ENCODE peak calls at places on chromosomes 6 and 20, in nine cellular contexts. K, N, J, R, U, S, Y, M and I are unnamed samples.

GRCh38 chr6:153208706-153209105 is 77.6 kb upstream of the RGS17 start:
- DNase-seq in N (no peak), R (no peak), J (no peak), S (peak; percentile 43), Y (no peak), U (no peak), K (no peak), M (no peak), I (no peak)

GRCh38 chr6:83597511-83597910 is 85.2 kb downstream of the PRSS35 start:
- DNase-seq in R (no peak), K (no peak), S (no peak), U (no peak), N (no peak), Y (no peak), M (no peak), J (no peak), I (no peak)

GRCh38 chr6:37550436-37550835 is 50.7 kb upstream of the CCDC167 start:
- DNase-seq in N (no peak), K (peak; percentile 78), J (no peak), S (no peak), M (no peak), Y (no peak), R (peak; percentile 37), U (peak; percentile 63), I (no peak)

GRCh38 chr6:25709761-25710160 is 44.8 kb upstream of the SLC17A4 start:
- DNase-seq in J (no peak), Y (no peak), K (no peak), M (no peak), S (no peak), U (no peak), N (no peak), R (no peak), I (no peak)

GRCh38 chr6:17724341-17724740 is 17.6 kb upstream of the NUP153 start:
- DNase-seq in U (peak; percentile 16), S (no peak), N (no peak), M (no peak), J (no peak), K (no peak), Y (no peak), R (no peak), I (no peak)

GRCh38 chr6:88908598-88909548 is 54.5 kb downstream of the RNGTT start:
- DNase-seq in K (no peak), U (peak; percentile 11), N (no peak), R (peak; percentile 16), Y (no peak), S (peak; percentile 29), J (no peak), M (no peak), I (peak; percentile 8)

GRCh38 chr20:36493013-36493800 is 48.1 kb upstream of the MYL9 start:
- DNase-seq in N (no peak), Y (no peak), K (no peak), M (peak; percentile 26), R (no peak), U (no peak), J (peak; percentile 66), S (no peak), I (no peak)

GRCh38 chr20:16846011-16846410 is 97.9 kb downstream of the OTOR start:
- DNase-seq in M (no peak), S (no peak), N (no peak), K (no peak), J (no peak), U (no peak), R (no peak), Y (no peak), I (no peak)

GRCh38 chr20:1669304-1669703 is 11.7 kb upstream of the SIRPG start:
- DNase-seq in Y (no peak), S (peak; percentile 54), J (no peak), M (no peak), U (peak; percentile 16), R (no peak), K (no peak), N (no peak), I (no peak)

GRCh38 chr20:57772349-57772964 is 62.6 kb upstream of the PMEPA1 start:
- DNase-seq in U (peak; percentile 64), Y (peak; percentile 49), J (peak; percentile 46), R (peak; percentile 47), M (no peak), N (no peak), S (no peak), K (peak; percentile 34), I (no peak)

GRCh38 chr6:11428895-11429294 is 108.7 kb upstream of the TMEM170B start:
- DNase-seq in U (peak; percentile 92), M (no peak), Y (no peak), K (peak; percentile 74), R (peak; percentile 65), N (no peak), J (peak; percentile 43), S (no peak), I (no peak)

GRCh38 chr6:119034827-119035458 is 43.5 kb downstream of the FAM184A start:
- DNase-seq in Y (no peak), M (no peak), R (peak; percentile 15), N (no peak), S (no peak), U (peak; percentile 34), J (no peak), K (peak; percentile 34), I (no peak)

GRCh38 chr20:46206025-46206424 is 87.9 kb downstream of the CD40 start:
- DNase-seq in J (peak; percentile 97), M (peak; percentile 29), K (peak; percentile 23), U (peak; percentile 66), R (peak; percentile 58), S (peak; percentile 36), N (no peak), Y (no peak), I (no peak)

DNA sequence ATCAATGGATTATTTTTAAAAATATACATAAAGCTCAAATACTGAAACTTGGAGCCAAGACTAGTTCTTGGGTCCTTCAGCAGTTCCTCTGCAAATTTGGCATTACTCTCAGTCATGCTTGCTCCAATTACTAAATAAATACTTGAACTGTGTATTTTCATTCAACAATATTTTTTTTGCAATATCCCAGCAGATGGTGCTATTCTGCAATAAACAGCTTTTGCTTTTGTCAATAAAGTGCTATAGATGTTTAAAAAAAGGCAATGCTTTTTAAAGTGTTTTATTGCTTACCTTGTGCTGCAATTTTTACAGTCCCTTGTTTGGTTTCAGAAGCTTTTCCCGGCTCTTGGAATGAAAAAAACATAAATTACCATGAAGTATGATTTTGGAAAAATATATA is 243.4 kb downstream of the TRDN start:
- DNase-seq in R (peak; percentile 9), K (peak; percentile 12), M (no peak), J (peak; percentile 27), S (no peak), N (no peak), Y (no peak), U (peak; percentile 21), I (no peak)
- TF ChIP-seq CTCF in R (peak; percentile 21), K (no peak), M (no peak), J (peak; percentile 10), S (peak; percentile 49), N (no peak), Y (no peak), U (peak; percentile 28), I (no peak)

GRCh38 chr6:169520104-169520503 is 181.7 kb downstream of the WDR27 start:
- DNase-seq in U (peak; percentile 74), K (peak; percentile 69), Y (no peak), M (no peak), J (no peak), R (peak; percentile 72), N (no peak), S (no peak), I (no peak)
- TF ChIP-seq CTCF in U (peak; percentile 63), K (peak; percentile 64), Y (no peak), M (peak; percentile 33), J (no peak), R (peak; percentile 57), N (no peak), S (peak; percentile 51), I (no peak)

GRCh38 chr20:33575302-33575701 is 85.4 kb downstream of the CBFA2T2 start:
- DNase-seq in J (no peak), S (no peak), R (peak; percentile 42), U (no peak), K (peak; percentile 31), N (no peak), M (no peak), Y (no peak), I (no peak)

GRCh38 chr20:33570743-33571142 is 80.8 kb downstream of the CBFA2T2 start:
- DNase-seq in N (no peak), U (no peak), M (no peak), R (no peak), K (no peak), S (no peak), Y (no peak), J (no peak), I (no peak)

GRCh38 chr20:33578510-33578909 is 83.6 kb upstream of the C20orf144 start:
- DNase-seq in K (peak; percentile 58), J (no peak), S (no peak), U (peak; percentile 89), R (peak; percentile 15), N (no peak), M (no peak), Y (no peak), I (no peak)

DNA sequence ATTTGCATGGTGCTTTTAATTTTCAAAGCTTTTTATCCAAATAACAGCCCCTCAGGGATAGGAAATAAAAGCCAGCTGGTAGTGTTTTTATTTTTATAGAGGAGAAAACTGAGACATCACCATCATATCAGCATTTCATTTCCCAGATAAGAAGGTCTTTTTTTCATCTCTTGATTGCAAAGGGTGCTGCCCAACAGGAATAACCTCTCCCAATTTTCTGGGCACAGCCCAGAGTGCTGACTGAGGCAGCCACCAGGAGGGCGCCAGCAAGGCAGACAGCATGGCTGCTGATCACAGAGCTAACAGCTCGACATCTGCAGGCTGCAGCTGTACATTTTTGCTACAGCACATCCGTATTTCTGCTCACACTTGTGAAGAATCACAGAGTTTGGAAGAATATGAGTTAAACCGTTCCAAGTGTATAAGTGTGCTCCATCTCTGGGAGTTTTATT is 85.7 kb upstream of the C20orf144 start:
- DNase-seq in K (peak; percentile 20), R (no peak), U (no peak), J (no peak), S (no peak), Y (no peak), N (no peak), M (no peak), I (no peak)
- TF ChIP-seq CTCF in K (peak; percentile 17), R (no peak), U (no peak), J (no peak), S (peak; percentile 19), Y (no peak), N (no peak), M (no peak), I (no peak)

DNA sequence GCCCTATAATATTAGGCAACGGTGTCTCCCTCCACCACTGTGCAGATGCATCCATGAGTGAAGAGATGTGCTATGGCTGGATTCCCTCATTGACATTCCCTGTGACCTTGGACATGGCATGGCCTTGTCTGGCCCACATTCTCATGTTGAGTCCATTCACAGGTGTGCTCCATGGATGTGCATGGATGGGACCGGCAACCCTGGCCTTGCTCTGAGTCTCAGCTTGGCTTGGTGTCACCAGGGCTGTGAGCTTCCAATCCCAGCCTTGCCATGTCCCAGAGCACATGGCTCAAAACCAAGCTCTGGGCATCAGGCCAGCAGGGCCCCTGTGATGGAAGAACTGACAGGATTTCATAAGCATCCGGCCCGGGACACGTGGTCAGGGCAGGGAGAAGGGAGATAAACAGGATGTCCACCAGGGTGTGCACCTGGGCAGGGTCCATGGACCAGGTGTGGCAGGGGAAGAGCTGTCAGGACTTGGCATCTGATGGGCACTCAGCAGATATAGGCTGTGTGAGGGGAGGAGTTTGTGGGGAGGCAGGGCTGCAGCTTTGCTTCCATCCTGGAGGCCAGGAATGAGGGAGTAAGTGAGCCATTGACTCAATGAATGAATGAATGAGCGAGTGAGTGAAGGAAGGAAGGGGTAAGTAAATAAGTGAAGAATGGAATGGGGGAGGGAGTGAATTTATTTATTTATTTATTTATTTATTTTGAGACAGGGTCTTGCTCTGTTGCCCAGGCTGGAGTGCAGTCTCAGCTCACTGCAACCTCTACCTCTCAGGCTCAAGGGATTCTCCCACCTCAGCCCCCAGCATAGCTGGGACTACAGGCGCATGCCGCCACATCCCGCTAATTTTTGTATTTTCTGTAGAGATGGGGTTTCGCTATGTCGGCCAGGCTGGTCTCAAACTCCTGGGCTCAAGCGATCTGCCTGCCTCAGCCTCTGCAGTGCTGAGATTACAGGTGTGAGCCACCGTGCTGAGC is 15.7 kb downstream of the NRSN2 start:
- DNase-seq in N (no peak), K (peak; percentile 94), U (peak; percentile 77), R (peak; percentile 95), S (peak; percentile 86), Y (peak; percentile 90), M (peak; percentile 77), J (peak; percentile 78), I (peak; percentile 82)
- TF ChIP-seq CTCF in N (no peak), K (peak; percentile 40), U (peak; percentile 34), R (peak; percentile 68), S (peak; percentile 52), Y (no peak), M (peak; percentile 66), J (no peak), I (peak; percentile 45)